ENCODE peak calls at places on chromosomes 6 and 20, in ten cellular contexts. C is Kasumi-1; K is activated CD8-positive, alpha-beta memory T cell treated with anti-CD3 and anti-CD28 coated beads for 24 hours; F is occipital lobe; I is astrocyte of the spinal cord; U is NCI-H345; T is progenitor cell of endocrine pancreas; D is ureter; W is stimulated activated CD4-positive, alpha-beta T cell treated with anti-CD3 and anti-CD28 coated beads, Interleukin-1b, Interleukin-23, amount 100 ng/mL, for 24 hours; R is stromal cell of bone marrow. Y is an unnamed sample.

GRCh38 chr20:37053230-37053950 is 42.4 kb downstream of the RBL1 start:
- DNase-seq in W (no peak), F (no peak), U (no peak), R (no peak), K (no peak), D (no peak), C (no peak), T (no peak), I (no peak), Y (no peak)

GRCh38 chr6:39083111-39083702 is 31.8 kb downstream of the SAYSD1 start:
- DNase-seq in U (no peak), F (no peak), D (no peak), C (no peak), I (no peak), R (no peak), T (no peak), K (peak; percentile 56), W (no peak), Y (peak; percentile 28)

GRCh38 chr6:53611342-53611741 is 54.2 kb downstream of the KLHL31 start:
- DNase-seq in C (no peak), T (no peak), D (no peak), I (no peak), F (no peak), K (no peak), U (no peak), W (no peak), R (no peak), Y (no peak)

GRCh38 chr20:12928755-12929401 is 79.9 kb upstream of the SPTLC3 start:
- DNase-seq in D (no peak), T (no peak), I (peak; percentile 87), F (no peak), K (no peak), C (no peak), W (no peak), U (no peak), R (peak; percentile 56), Y (no peak)

GRCh38 chr20:400451-401275 is 7.4 kb upstream of the RBCK1 start:
- DNase-seq in I (no peak), W (no peak), K (no peak), C (peak; percentile 5), U (no peak), T (no peak), D (no peak), F (peak; percentile 24), R (no peak), Y (no peak)

GRCh38 chr20:16491277-16491912 is 81.9 kb downstream of the KIF16B start:
- DNase-seq in K (no peak), F (peak; percentile 11), R (peak; percentile 15), I (no peak), T (no peak), D (no peak), C (no peak), W (no peak), U (no peak), Y (no peak)

GRCh38 chr6:27188885-27189418 is 58.5 kb upstream of the PRSS16 start:
- DNase-seq in W (no peak), D (peak; percentile 66), C (peak; percentile 89), U (peak; percentile 72), K (no peak), T (no peak), F (no peak), I (peak; percentile 85), R (peak; percentile 68), Y (peak; percentile 49)

GRCh38 chr6:33719326-33719987 is 8.0 kb upstream of the UQCC2 start:
- DNase-seq in F (no peak), W (no peak), K (no peak), I (no peak), T (no peak), D (no peak), U (no peak), R (no peak), C (no peak), Y (peak; percentile 42)

GRCh38 chr6:52551483-52552277 is 25.2 kb downstream of the TRAM2 start:
- DNase-seq in D (peak; percentile 65), K (no peak), C (no peak), U (peak; percentile 94), I (peak; percentile 89), T (no peak), R (no peak), F (no peak), W (no peak), Y (peak; percentile 90)

GRCh38 chr6:6556738-6557503 is 31.6 kb upstream of the LY86 start:
- DNase-seq in U (peak; percentile 1), F (peak; percentile 21), C (peak; percentile 66), T (peak; percentile 29), W (peak; percentile 28), R (no peak), K (peak; percentile 73), I (peak; percentile 2), D (no peak), Y (peak; percentile 8)

GRCh38 chr6:97813881-97814280 is 530.9 kb upstream of the MMS22L start:
- DNase-seq in R (no peak), K (no peak), I (no peak), F (peak; percentile 36), U (no peak), W (no peak), D (no peak), T (no peak), C (no peak), Y (no peak)

GRCh38 chr6:291148-291696 is 1.1 kb upstream of the DUSP22 start:
- DNase-seq in T (no peak), D (no peak), F (no peak), I (peak; percentile 18), W (no peak), C (no peak), K (peak; percentile 62), R (no peak), U (no peak), Y (no peak)

GRCh38 chr6:4466260-4466659 is 309.9 kb upstream of the CDYL start:
- DNase-seq in D (no peak), C (no peak), F (no peak), K (no peak), U (peak; percentile 1), R (peak; percentile 19), W (no peak), T (no peak), I (peak; percentile 43), Y (no peak)

GRCh38 chr20:14055127-14055742 is 59.9 kb downstream of the MACROD2 start:
- DNase-seq in C (peak; percentile 84), R (peak; percentile 52), W (no peak), F (no peak), U (peak; percentile 75), I (peak; percentile 75), D (peak; percentile 53), T (no peak), K (no peak), Y (no peak)

GRCh38 chr6:125519367-125519766 is 217.6 kb upstream of the HDDC2 start:
- DNase-seq in U (peak; percentile 56), K (no peak), C (no peak), I (peak; percentile 61), W (no peak), T (no peak), R (peak; percentile 51), F (no peak), D (no peak), Y (peak; percentile 74)

GRCh38 chr6:13413906-13414555 is 73.4 kb downstream of the GFOD1 start:
- DNase-seq in C (no peak), U (no peak), I (no peak), F (peak; percentile 73), D (peak; percentile 64), T (no peak), K (no peak), R (no peak), W (no peak), Y (no peak)

GRCh38 chr6:4577406-4577805 is 198.8 kb upstream of the CDYL start:
- DNase-seq in I (peak; percentile 94), U (no peak), K (no peak), W (no peak), T (no peak), R (peak; percentile 83), C (no peak), D (no peak), F (no peak), Y (no peak)

Y was measured in DMS153.